ENCODE peak calls at places on chromosomes 7 and 10, in six cellular contexts. H is activated CD4-positive, alpha-beta T cell treated with anti-CD3 and anti-CD28 coated beads, Interleukin-2, amount 10 ng/mL, durations not matched to agents 7 days and 5 days; M is activated T-cell treated with anti-CD3 and anti-CD28 coated beads for 48 hours; S is MM.1S; F is RCC 7860; T is CD8-positive, alpha-beta memory T cell. G is an unnamed sample.

GRCh38 chr7:7051221-7051877 is 131.0 kb upstream of the C1GALT1 start:
- DNase-seq in S (no peak), T (no peak), F (no peak), M (no peak), H (no peak), G (no peak)

GRCh38 chr7:4849390-4849789 is 12.4 kb downstream of the PAPOLB start:
- DNase-seq in S (peak; percentile 33), H (peak; percentile 46), F (no peak), M (no peak), T (no peak), G (no peak)

GRCh38 chr7:91784469-91784868 is 96.0 kb downstream of the MTERF1 start:
- DNase-seq in T (no peak), S (peak; percentile 21), F (peak; percentile 43), M (no peak), H (no peak), G (no peak)

GRCh38 chr10:17428616-17429097 is 25.7 kb downstream of the ST8SIA6 start:
- DNase-seq in M (peak; percentile 48), T (peak; percentile 74), F (no peak), S (peak; percentile 28), H (peak; percentile 89), G (peak; percentile 49)

GRCh38 chr7:26856481-26856880 is 7.9 kb downstream of the SKAP2 start:
- DNase-seq in F (peak; percentile 42), H (no peak), S (no peak), M (no peak), T (no peak), G (no peak)

GRCh38 chr10:16304311-16304710 is 132.5 kb upstream of the PTER start:
- DNase-seq in F (no peak), T (no peak), M (no peak), H (no peak), S (no peak), G (no peak)

GRCh38 chr10:130054021-130054420 is 56.6 kb downstream of the C10orf143 start:
- DNase-seq in F (no peak), H (no peak), S (no peak), T (no peak), M (no peak), G (no peak)

GRCh38 chr10:93071674-93072224 is 1.9 kb upstream of the CYP26A1 start:
- DNase-seq in H (no peak), T (no peak), S (peak; percentile 55), F (no peak), M (no peak), G (no peak)

GRCh38 chr10:126216221-126216701 is 172.0 kb downstream of the ADAM12 start:
- DNase-seq in F (no peak), H (no peak), S (no peak), M (no peak), T (no peak), G (no peak)

GRCh38 chr7:102080371-102081243 is 206.1 kb upstream of the SH2B2 start:
- DNase-seq in H (no peak), F (no peak), M (no peak), T (no peak), S (no peak), G (no peak)

GRCh38 chr10:63192826-63193225 is 59.7 kb downstream of the NRBF2 start:
- DNase-seq in S (no peak), F (no peak), T (no peak), M (no peak), H (no peak), G (no peak)

GRCh38 chr10:118301211-118301610 is 40.9 kb downstream of the FAM204A start:
- DNase-seq in T (no peak), H (no peak), S (peak; percentile 68), F (no peak), M (no peak), G (no peak)

GRCh38 chr7:88075216-88075615 is 141.2 kb downstream of the ADAM22 start:
- DNase-seq in S (no peak), F (no peak), H (no peak), T (no peak), M (no peak), G (no peak)

GRCh38 chr7:103628742-103629141 is 182.7 kb upstream of the SLC26A5 start:
- DNase-seq in F (no peak), T (no peak), S (no peak), M (no peak), H (no peak), G (no peak)

GRCh38 chr10:35770817-35771355 is 128.8 kb upstream of the FZD8 start:
- DNase-seq in S (no peak), M (no peak), H (no peak), F (no peak), T (no peak), G (no peak)

GRCh38 chr10:33306756-33307519 is 27.5 kb downstream of the NRP1 start:
- DNase-seq in F (no peak), S (no peak), T (no peak), M (no peak), H (no peak), G (no peak)

GRCh38 chr10:3339121-3339520 is 166.5 kb upstream of the PITRM1 start:
- DNase-seq in T (no peak), S (no peak), M (no peak), F (no peak), H (no peak), G (no peak)

GRCh38 chr7:133827707-133828580 is 299.2 kb upstream of the LRGUK start:
- DNase-seq in T (no peak), M (no peak), H (no peak), S (no peak), F (peak; percentile 36), G (peak; percentile 16)

GRCh38 chr7:80629023-80629422 is 9.4 kb upstream of the CD36 start:
- DNase-seq in S (no peak), F (no peak), M (no peak), H (no peak), T (no peak), G (no peak)

GRCh38 chr10:91887075-91887899 is 22.0 kb downstream of the FGFBP3 start:
- DNase-seq in S (peak; percentile 10), M (no peak), F (no peak), T (peak; percentile 8), H (no peak), G (no peak)

GRCh38 chr7:149329787-149330334 is 67.9 kb downstream of the ZNF783 start:
- DNase-seq in M (no peak), T (no peak), F (no peak), H (no peak), S (no peak), G (no peak)

GRCh38 chr7:45001138-45001694 is 1.2 kb downstream of the CCM2 start:
- DNase-seq in F (no peak), H (peak; percentile 69), T (peak; percentile 70), S (peak; percentile 97), M (peak; percentile 60), G (no peak)

GRCh38 chr10:23367896-23368685 is 23.5 kb upstream of the C10orf67 start:
- DNase-seq in H (no peak), T (no peak), S (no peak), F (peak; percentile 20), M (no peak), G (no peak)

GRCh38 chr7:13077466-13077865 is 390.0 kb downstream of the ARL4A start:
- DNase-seq in M (no peak), H (no peak), T (no peak), S (no peak), F (peak; percentile 23), G (no peak)

GRCh38 chr7:109059089-109059488 is 489.4 kb downstream of the DNAJB9 start:
- DNase-seq in F (no peak), M (no peak), T (no peak), H (no peak), S (no peak), G (no peak)

GRCh38 chr7:95511716-95512260 is 26.0 kb downstream of the ASB4 start:
- DNase-seq in H (peak; percentile 66), T (peak; percentile 10), F (peak; percentile 51), S (peak; percentile 83), M (peak; percentile 35), G (peak; percentile 10)

GRCh38 chr7:154409703-154410311 is 357.6 kb downstream of the DPP6 start:
- DNase-seq in M (no peak), H (peak; percentile 8), S (peak; percentile 48), F (no peak), T (no peak), G (no peak)